ENCODE peak calls at places on chromosomes 5 and 9, in six cellular contexts. I, E, Y, N, H and F are unnamed samples.

GRCh38 chr5:175706499-175706898 is 48.6 kb downstream of the HRH2 start:
- DNase-seq in E (no peak), Y (no peak), H (no peak), I (no peak), N (no peak), F (no peak)

GRCh38 chr5:146778795-146779579 is 99.6 kb downstream of the PPP2R2B start:
- DNase-seq in N (no peak), I (no peak), E (no peak), Y (no peak), H (no peak), F (no peak)

GRCh38 chr9:92850898-92851297 is 26.9 kb downstream of the ZNF484 start:
- DNase-seq in E (no peak), N (no peak), I (no peak), Y (no peak), H (no peak), F (peak)

GRCh38 chr5:38009754-38010386 is 170.0 kb upstream of the GDNF start:
- DNase-seq in N (no peak), I (no peak), Y (no peak), H (no peak), E (no peak), F (no peak)

GRCh38 chr9:117458066-117458465 is 43.2 kb upstream of the ASTN2 start:
- DNase-seq in N (no peak), I (no peak), H (no peak), E (no peak), Y (no peak), F (no peak)

GRCh38 chr9:126663661-126664072 is 49.9 kb downstream of the LMX1B start:
- DNase-seq in E (no peak), Y (no peak), I (no peak), H (peak), N (no peak), F (no peak)

GRCh38 chr5:56321236-56321881 is 88.2 kb upstream of the ANKRD55 start:
- DNase-seq in Y (no peak), I (no peak), E (no peak), N (no peak), H (no peak), F (no peak)

GRCh38 chr9:133369923-133370322 is 5.9 kb downstream of the SURF4 start:
- DNase-seq in N (no peak), I (peak), Y (no peak), E (no peak), H (no peak), F (no peak)

GRCh38 chr5:81234299-81234698 is 1.2 kb downstream of the CKMT2 start:
- DNase-seq in N (no peak), Y (no peak), I (no peak), H (no peak), E (no peak), F (no peak)

GRCh38 chr9:109444771-109445320 is 53.3 kb downstream of the PTPN3 start:
- DNase-seq in E (no peak), N (peak), H (no peak), I (no peak), Y (no peak), F (no peak)

GRCh38 chr5:77337716-77338115 is 127.2 kb downstream of the PDE8B start:
- DNase-seq in H (no peak), I (no peak), E (peak), Y (no peak), N (no peak), F (no peak)

GRCh38 chr5:61966558-61966957 is 339.4 kb upstream of the KIF2A start:
- DNase-seq in E (no peak), I (no peak), H (no peak), N (no peak), Y (no peak), F (no peak)

GRCh38 chr9:14561929-14562386 is 131.3 kb downstream of the ZDHHC21 start:
- DNase-seq in H (no peak), Y (no peak), N (no peak), I (no peak), E (peak), F (no peak)

GRCh38 chr9:93126825-93127368 is 7.2 kb downstream of the NINJ1 start:
- DNase-seq in H (no peak), E (no peak), N (no peak), Y (no peak), I (no peak), F (peak)

GRCh38 chr9:76297721-76298239 is 96.4 kb downstream of the RFK start:
- DNase-seq in H (peak), E (no peak), I (no peak), N (peak), Y (peak), F (peak)

GRCh38 chr5:149938272-149938671 is 6.3 kb downstream of the PDE6A start:
- DNase-seq in N (peak), Y (peak), E (no peak), H (peak), I (no peak), F (no peak)

GRCh38 chr5:7422719-7423118 is 26.8 kb downstream of the ADCY2 start:
- DNase-seq in Y (no peak), I (no peak), E (no peak), H (no peak), N (no peak), F (no peak)

GRCh38 chr9:89538874-89539273 is 41.0 kb upstream of the SEMA4D start:
- DNase-seq in E (peak), H (no peak), I (no peak), N (no peak), Y (no peak), F (no peak)

GRCh38 chr9:76680716-76681431 is 83.4 kb upstream of the PCA3 start:
- DNase-seq in I (no peak), H (no peak), N (no peak), E (no peak), Y (no peak), F (no peak)

GRCh38 chr9:98182069-98182820 is 10.2 kb downstream of the CORO2A start:
- DNase-seq in N (no peak), I (no peak), Y (no peak), E (no peak), H (no peak), F (no peak)

GRCh38 chr5:111854196-111854595 is 97.2 kb upstream of the NREP start:
- DNase-seq in E (no peak), N (no peak), I (no peak), H (no peak), Y (no peak), F (no peak)

GRCh38 chr9:126927419-126927818 is 12.8 kb downstream of the RALGPS1 start:
- DNase-seq in N (no peak), E (peak), Y (no peak), I (no peak), H (no peak), F (no peak)

GRCh38 chr5:158802941-158803341 is 296.8 kb downstream of the EBF1 start:
- DNase-seq in E (no peak), Y (no peak), N (peak), H (no peak), I (no peak), F (no peak)

GRCh38 chr9:34025062-34025461 is 23.6 kb downstream of the UBAP2 start:
- DNase-seq in E (no peak), H (no peak), Y (no peak), I (no peak), N (peak), F (no peak)

GRCh38 chr5:111066261-111066938 is 5.1 kb upstream of the TSLP start:
- DNase-seq in E (no peak), N (no peak), I (no peak), H (no peak), Y (no peak), F (no peak)

GRCh38 chr5:37133939-37134338 is 115.2 kb downstream of the CPLANE1 start:
- DNase-seq in H (no peak), E (no peak), I (no peak), Y (peak), N (peak), F (no peak)